ENCODE peak calls at places on chromosome 20, in seven cellular contexts. One of them, this sample, is unnamed.

GRCh38 chr20:36644713-36645109 is 1.3 kb downstream of the SLA2 start:
- DNase-seq in PC-9: no peak
- DNase-seq in nephron progenitor cell: no peak
- DNase-seq in neural progenitor cell: no peak
- DNase-seq in HFF-Myc: no peak
- DNase-seq in psoas muscle: no peak
- DNase-seq in A549: no peak
- DNase-seq in this sample: no peak

GRCh38 chr20:57450419-57450818 is 59.2 kb downstream of the RBM38 start:
- DNase-seq in neural progenitor cell: no peak
- DNase-seq in HFF-Myc: no peak
- DNase-seq in A549: no peak
- DNase-seq in psoas muscle: peak
- DNase-seq in PC-9: no peak
- DNase-seq in nephron progenitor cell: peak
- DNase-seq in this sample: no peak

GRCh38 chr20:57587989-57588377 is 27.1 kb downstream of the PCK1 start:
- DNase-seq in A549: no peak
- DNase-seq in neural progenitor cell: no peak
- DNase-seq in nephron progenitor cell: no peak
- DNase-seq in HFF-Myc: no peak
- DNase-seq in psoas muscle: no peak
- DNase-seq in PC-9: no peak
- DNase-seq in this sample: no peak

GRCh38 chr20:17825949-17826843 is 126.4 kb downstream of the BANF2 start:
- DNase-seq in A549: no peak
- DNase-seq in HFF-Myc: no peak
- DNase-seq in PC-9: no peak
- DNase-seq in nephron progenitor cell: no peak
- DNase-seq in neural progenitor cell: no peak
- DNase-seq in psoas muscle: no peak
- DNase-seq in this sample: no peak

GRCh38 chr20:38201356-38201755 is 36.3 kb upstream of the TGM2 start:
- DNase-seq in PC-9: peak
- DNase-seq in psoas muscle: peak
- DNase-seq in nephron progenitor cell: no peak
- DNase-seq in HFF-Myc: peak
- DNase-seq in A549: peak
- DNase-seq in neural progenitor cell: no peak
- DNase-seq in this sample: no peak

GRCh38 chr20:41598719-41599118 is 19.5 kb downstream of the CHD6 start:
- DNase-seq in A549: no peak
- DNase-seq in nephron progenitor cell: no peak
- DNase-seq in psoas muscle: no peak
- DNase-seq in neural progenitor cell: no peak
- DNase-seq in PC-9: no peak
- DNase-seq in HFF-Myc: no peak
- DNase-seq in this sample: no peak

GRCh38 chr20:60228255-60228654 is 270.0 kb downstream of the CDH26 start:
- DNase-seq in HFF-Myc: no peak
- DNase-seq in nephron progenitor cell: no peak
- DNase-seq in neural progenitor cell: no peak
- DNase-seq in A549: no peak
- DNase-seq in PC-9: no peak
- DNase-seq in psoas muscle: no peak
- DNase-seq in this sample: no peak

GRCh38 chr20:52110456-52110855 is 81.1 kb downstream of the ZFP64 start:
- DNase-seq in A549: no peak
- DNase-seq in PC-9: no peak
- DNase-seq in neural progenitor cell: no peak
- DNase-seq in HFF-Myc: no peak
- DNase-seq in psoas muscle: no peak
- DNase-seq in nephron progenitor cell: no peak
- DNase-seq in this sample: no peak

GRCh38 chr20:60095456-60095855 is 137.2 kb downstream of the CDH26 start:
- DNase-seq in PC-9: no peak
- DNase-seq in HFF-Myc: no peak
- DNase-seq in A549: no peak
- DNase-seq in neural progenitor cell: no peak
- DNase-seq in psoas muscle: no peak
- DNase-seq in nephron progenitor cell: no peak
- DNase-seq in this sample: no peak

GRCh38 chr20:31569163-31570020 is 35.7 kb upstream of the ID1 start:
- DNase-seq in nephron progenitor cell: peak
- DNase-seq in psoas muscle: peak
- DNase-seq in HFF-Myc: no peak
- DNase-seq in neural progenitor cell: peak
- DNase-seq in PC-9: peak
- DNase-seq in A549: peak
- DNase-seq in this sample: peak

GRCh38 chr20:46348972-46349741 is 40.9 kb upstream of the CDH22 start:
- DNase-seq in HFF-Myc: no peak
- DNase-seq in psoas muscle: peak
- DNase-seq in A549: peak
- DNase-seq in neural progenitor cell: peak
- DNase-seq in PC-9: peak
- DNase-seq in nephron progenitor cell: peak
- DNase-seq in this sample: peak

GRCh38 chr20:16476032-16476431 is 97.2 kb downstream of the KIF16B start:
- DNase-seq in A549: peak
- DNase-seq in psoas muscle: no peak
- DNase-seq in neural progenitor cell: peak
- DNase-seq in PC-9: peak
- DNase-seq in HFF-Myc: no peak
- DNase-seq in nephron progenitor cell: no peak
- DNase-seq in this sample: no peak

GRCh38 chr20:38407321-38407720 is 27.8 kb downstream of the SNHG17 start:
- DNase-seq in psoas muscle: no peak
- DNase-seq in HFF-Myc: no peak
- DNase-seq in neural progenitor cell: no peak
- DNase-seq in PC-9: no peak
- DNase-seq in A549: no peak
- DNase-seq in nephron progenitor cell: no peak
- DNase-seq in this sample: no peak

GRCh38 chr20:37238426-37238825 is 23.2 kb downstream of the GHRH start:
- DNase-seq in A549: no peak
- DNase-seq in nephron progenitor cell: no peak
- DNase-seq in neural progenitor cell: no peak
- DNase-seq in psoas muscle: no peak
- DNase-seq in PC-9: no peak
- DNase-seq in HFF-Myc: no peak
- DNase-seq in this sample: no peak

GRCh38 chr20:35369804-35370203 is 42.0 kb downstream of the UQCC1 start:
- DNase-seq in HFF-Myc: no peak
- DNase-seq in nephron progenitor cell: no peak
- DNase-seq in PC-9: no peak
- DNase-seq in A549: no peak
- DNase-seq in psoas muscle: no peak
- DNase-seq in neural progenitor cell: no peak
- DNase-seq in this sample: no peak

GRCh38 chr20:53706511-53707031 is 112.9 kb upstream of the ZNF217 start:
- DNase-seq in nephron progenitor cell: no peak
- DNase-seq in A549: no peak
- DNase-seq in HFF-Myc: no peak
- DNase-seq in PC-9: no peak
- DNase-seq in neural progenitor cell: peak
- DNase-seq in psoas muscle: no peak
- DNase-seq in this sample: no peak

GRCh38 chr20:49270177-49270576 is 7.7 kb downstream of the ZNFX1 start:
- DNase-seq in psoas muscle: no peak
- DNase-seq in A549: no peak
- DNase-seq in HFF-Myc: no peak
- DNase-seq in neural progenitor cell: no peak
- DNase-seq in PC-9: no peak
- DNase-seq in nephron progenitor cell: no peak
- DNase-seq in this sample: no peak

GRCh38 chr20:24001901-24002405 is 13.4 kb upstream of the GGTLC1 start:
- DNase-seq in psoas muscle: no peak
- DNase-seq in A549: no peak
- DNase-seq in HFF-Myc: no peak
- DNase-seq in neural progenitor cell: no peak
- DNase-seq in nephron progenitor cell: no peak
- DNase-seq in PC-9: no peak
- DNase-seq in this sample: no peak

GRCh38 chr20:23998392-23998791 is 9.8 kb upstream of the GGTLC1 start:
- DNase-seq in HFF-Myc: no peak
- DNase-seq in A549: no peak
- DNase-seq in neural progenitor cell: no peak
- DNase-seq in PC-9: no peak
- DNase-seq in psoas muscle: no peak
- DNase-seq in nephron progenitor cell: no peak
- DNase-seq in this sample: no peak

GRCh38 chr20:23995905-23996666 is 7.5 kb upstream of the GGTLC1 start:
- DNase-seq in PC-9: peak
- DNase-seq in HFF-Myc: no peak
- DNase-seq in nephron progenitor cell: peak
- DNase-seq in neural progenitor cell: peak
- DNase-seq in A549: peak
- DNase-seq in psoas muscle: no peak
- DNase-seq in this sample: peak
- TF ChIP-seq CTCF in PC-9: peak
- TF ChIP-seq CTCF in HFF-Myc: peak
- TF ChIP-seq CTCF in nephron progenitor cell: peak
- TF ChIP-seq CTCF in neural progenitor cell: peak
- TF ChIP-seq CTCF in A549: peak
- TF ChIP-seq CTCF in psoas muscle: peak
- TF ChIP-seq CTCF in this sample: no peak

GRCh38 chr20:24695529-24696225 is 226.2 kb downstream of the SYNDIG1 start:
- DNase-seq in nephron progenitor cell: no peak
- DNase-seq in A549: no peak
- DNase-seq in psoas muscle: no peak
- DNase-seq in neural progenitor cell: no peak
- DNase-seq in PC-9: no peak
- DNase-seq in HFF-Myc: no peak
- DNase-seq in this sample: no peak
- TF ChIP-seq CTCF in nephron progenitor cell: no peak
- TF ChIP-seq CTCF in A549: no peak
- TF ChIP-seq CTCF in psoas muscle: no peak
- TF ChIP-seq CTCF in neural progenitor cell: no peak
- TF ChIP-seq CTCF in PC-9: no peak
- TF ChIP-seq CTCF in HFF-Myc: no peak
- TF ChIP-seq CTCF in this sample: no peak

GRCh38 chr20:137668-138131 is 4.7 kb upstream of the DEFB126 start:
- DNase-seq in PC-9: no peak
- DNase-seq in A549: peak
- DNase-seq in neural progenitor cell: no peak
- DNase-seq in HFF-Myc: no peak
- DNase-seq in psoas muscle: no peak
- DNase-seq in nephron progenitor cell: no peak
- DNase-seq in this sample: no peak
- TF ChIP-seq CTCF in PC-9: peak
- TF ChIP-seq CTCF in A549: peak
- TF ChIP-seq CTCF in neural progenitor cell: peak
- TF ChIP-seq CTCF in HFF-Myc: peak
- TF ChIP-seq CTCF in psoas muscle: no peak
- TF ChIP-seq CTCF in nephron progenitor cell: no peak
- TF ChIP-seq CTCF in this sample: no peak

DNA sequence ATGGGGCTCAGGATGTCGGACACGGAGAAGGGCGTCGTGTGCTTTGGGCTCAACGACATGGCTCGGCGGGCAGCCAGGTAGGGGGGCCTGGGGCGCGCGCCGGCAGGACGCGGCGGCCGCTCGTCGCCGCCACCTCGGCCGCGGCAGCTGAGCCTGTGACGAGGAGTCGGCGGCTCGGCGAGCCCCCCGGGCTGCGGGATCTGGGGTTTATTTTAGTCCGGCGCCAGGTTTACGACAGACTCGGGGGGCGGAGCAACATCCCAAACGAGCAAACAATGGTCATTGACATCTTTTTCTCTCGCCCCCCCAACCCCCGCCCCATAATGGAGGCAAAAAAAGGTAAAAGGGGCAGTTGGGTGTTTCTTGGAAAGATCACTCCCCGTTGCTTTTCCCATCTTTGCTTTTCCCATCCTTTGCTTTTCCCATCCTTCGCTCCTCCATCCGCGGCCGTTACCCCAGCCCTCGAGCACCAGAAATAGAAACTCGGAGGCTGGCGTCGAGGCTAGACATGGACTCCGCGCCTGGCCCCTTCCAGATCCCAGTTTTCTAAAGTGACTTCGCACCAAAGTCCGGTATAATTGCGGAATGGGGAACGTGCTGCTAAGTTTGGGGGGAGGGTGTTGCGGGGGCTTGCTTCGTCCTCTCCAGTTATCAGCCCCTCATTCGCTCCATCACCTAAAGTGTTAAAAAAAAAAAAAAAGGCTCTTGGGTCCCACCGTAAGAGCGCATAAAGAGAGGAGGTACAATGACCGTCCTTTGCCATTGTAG is at the start of gene NKX2-4:
- DNase-seq in A549: no peak
- DNase-seq in psoas muscle: no peak
- DNase-seq in nephron progenitor cell: peak
- DNase-seq in HFF-Myc: no peak
- DNase-seq in PC-9: no peak
- DNase-seq in neural progenitor cell: peak
- DNase-seq in this sample: no peak
- TF ChIP-seq CTCF in A549: no peak
- TF ChIP-seq CTCF in psoas muscle: no peak
- TF ChIP-seq CTCF in nephron progenitor cell: no peak
- TF ChIP-seq CTCF in HFF-Myc: no peak
- TF ChIP-seq CTCF in PC-9: no peak
- TF ChIP-seq CTCF in neural progenitor cell: no peak
- TF ChIP-seq CTCF in this sample: no peak

GRCh38 chr20:574297-574942 is 30.8 kb upstream of the CSNK2A1 start:
- DNase-seq in HFF-Myc: no peak
- DNase-seq in neural progenitor cell: peak
- DNase-seq in psoas muscle: peak
- DNase-seq in nephron progenitor cell: no peak
- DNase-seq in PC-9: peak
- DNase-seq in A549: no peak
- DNase-seq in this sample: no peak

GRCh38 chr20:576156-576555 is 32.6 kb upstream of the CSNK2A1 start:
- DNase-seq in A549: no peak
- DNase-seq in nephron progenitor cell: no peak
- DNase-seq in HFF-Myc: no peak
- DNase-seq in PC-9: no peak
- DNase-seq in psoas muscle: no peak
- DNase-seq in neural progenitor cell: no peak
- DNase-seq in this sample: no peak

GRCh38 chr20:577167-577791 is 32.8 kb downstream of the TCF15 start:
- DNase-seq in nephron progenitor cell: no peak
- DNase-seq in neural progenitor cell: peak
- DNase-seq in PC-9: no peak
- DNase-seq in psoas muscle: no peak
- DNase-seq in A549: peak
- DNase-seq in HFF-Myc: peak
- DNase-seq in this sample: no peak

GRCh38 chr20:573414-574296 is 30.1 kb upstream of the CSNK2A1 start:
- DNase-seq in neural progenitor cell: no peak
- DNase-seq in A549: no peak
- DNase-seq in nephron progenitor cell: no peak
- DNase-seq in psoas muscle: no peak
- DNase-seq in PC-9: no peak
- DNase-seq in HFF-Myc: no peak
- DNase-seq in this sample: no peak

GRCh38 chr20:575230-575629 is 31.6 kb upstream of the CSNK2A1 start:
- DNase-seq in A549: no peak
- DNase-seq in psoas muscle: no peak
- DNase-seq in neural progenitor cell: no peak
- DNase-seq in PC-9: no peak
- DNase-seq in nephron progenitor cell: no peak
- DNase-seq in HFF-Myc: no peak
- DNase-seq in this sample: no peak
- TF ChIP-seq CTCF in A549: no peak
- TF ChIP-seq CTCF in psoas muscle: no peak
- TF ChIP-seq CTCF in neural progenitor cell: peak
- TF ChIP-seq CTCF in PC-9: no peak
- TF ChIP-seq CTCF in nephron progenitor cell: no peak
- TF ChIP-seq CTCF in HFF-Myc: no peak
- TF ChIP-seq CTCF in this sample: no peak

This sample was measured in omental fat pad.